ENCODE peak calls at places on chromosomes 6 and 20, in seven cellular contexts. B is upper lobe of left lung, S is HL-60, L is prostate gland, A is Panc1, K is transverse colon, D is stomach. N is an unnamed sample.

GRCh38 chr20:24617757-24618450 is 148.5 kb downstream of the SYNDIG1 start:
- DNase-seq in B (peak), S (no peak), L (no peak), A (no peak), K (no peak), D (no peak), N (no peak)

GRCh38 chr6:56713285-56713684 is 70.6 kb upstream of the DST start:
- DNase-seq in B (no peak), S (no peak), L (no peak), A (peak), K (peak), D (peak), N (no peak)

GRCh38 chr6:36703081-36703606 is 5.5 kb downstream of the RAB44 start:
- DNase-seq in B (no peak), S (no peak), L (no peak), A (no peak), K (no peak), D (no peak), N (no peak)

GRCh38 chr6:21003780-21004541 is 469.7 kb downstream of the CDKAL1 start:
- DNase-seq in B (no peak), S (no peak), L (no peak), A (no peak), K (no peak), D (no peak), N (no peak)

GRCh38 chr6:170129691-170130171 is 161.1 kb downstream of the DLL1 start:
- DNase-seq in B (peak), S (no peak), L (no peak), A (no peak), K (peak), D (peak), N (peak)

GRCh38 chr6:117552618-117553017 is 49.7 kb downstream of the GOPC start:
- DNase-seq in B (no peak), S (no peak), L (no peak), A (no peak), K (no peak), D (no peak), N (no peak)

GRCh38 chr6:48140221-48140620 is 29.2 kb upstream of the PTCHD4 start:
- DNase-seq in B (no peak), S (no peak), L (no peak), A (no peak), K (no peak), D (no peak), N (no peak)

GRCh38 chr6:122673345-122673961 is 63.2 kb downstream of the PKIB start:
- DNase-seq in B (no peak), S (no peak), L (no peak), A (no peak), K (no peak), D (no peak), N (no peak)

GRCh38 chr6:130322673-130323268 is 43.0 kb upstream of the TMEM200A start:
- DNase-seq in B (no peak), S (peak), L (peak), A (peak), K (peak), D (peak), N (no peak)

GRCh38 chr6:22717906-22718305 is 148.5 kb downstream of the HDGFL1 start:
- DNase-seq in B (no peak), S (no peak), L (peak), A (no peak), K (peak), D (peak), N (no peak)

GRCh38 chr6:105072799-105073199 is 107.0 kb downstream of the POPDC3 start:
- DNase-seq in B (no peak), S (no peak), L (no peak), A (no peak), K (no peak), D (no peak), N (no peak)

GRCh38 chr20:62703853-62704228 is 4.8 kb upstream of the NTSR1 start:
- DNase-seq in B (no peak), S (no peak), L (no peak), A (peak), K (no peak), D (no peak), N (no peak)

GRCh38 chr6:132270745-132271414 is 130.4 kb downstream of the MOXD1 start:
- DNase-seq in B (no peak), S (no peak), L (peak), A (no peak), K (no peak), D (peak), N (no peak)

GRCh38 chr6:91713911-91714310 is 1127.0 kb upstream of the MAP3K7 start:
- DNase-seq in B (no peak), S (no peak), L (no peak), A (no peak), K (no peak), D (no peak), N (no peak)

GRCh38 chr6:23956988-23957387 is 169.0 kb upstream of the NRSN1 start:
- DNase-seq in B (no peak), S (no peak), L (no peak), A (no peak), K (no peak), D (no peak), N (no peak)

GRCh38 chr20:33668087-33668790 is 1.5 kb downstream of the ACTL10 start:
- DNase-seq in B (no peak), S (peak), L (no peak), A (no peak), K (no peak), D (peak), N (peak)

GRCh38 chr6:33700391-33701050 is 11.0 kb downstream of the UQCC2 start:
- DNase-seq in B (no peak), S (peak), L (peak), A (peak), K (peak), D (peak), N (no peak)

GRCh38 chr20:688809-689208 is 13.2 kb upstream of the SCRT2 start:
- DNase-seq in B (no peak), S (no peak), L (no peak), A (no peak), K (no peak), D (no peak), N (no peak)

GRCh38 chr6:40543776-40544175 is 43.4 kb downstream of the LRFN2 start:
- DNase-seq in B (no peak), S (no peak), L (no peak), A (no peak), K (no peak), D (no peak), N (no peak)

GRCh38 chr6:64630901-64631300 is 995.3 kb downstream of the PHF3 start:
- DNase-seq in B (no peak), S (no peak), L (no peak), A (no peak), K (no peak), D (no peak), N (no peak)

GRCh38 chr6:6379573-6379972 is 59.1 kb upstream of the F13A1 start:
- DNase-seq in B (no peak), S (no peak), L (no peak), A (no peak), K (no peak), D (no peak), N (no peak)

GRCh38 chr6:101395345-101395744 is 1.8 kb downstream of the GRIK2 start:
- DNase-seq in B (no peak), S (no peak), L (no peak), A (no peak), K (no peak), D (no peak), N (no peak)

GRCh38 chr6:2275207-2275891 is 29.9 kb upstream of the GMDS start:
- DNase-seq in B (no peak), S (no peak), L (no peak), A (no peak), K (no peak), D (no peak), N (no peak)

GRCh38 chr6:134628154-134628553 is 310.2 kb upstream of the SGK1 start:
- DNase-seq in B (no peak), S (no peak), L (no peak), A (no peak), K (no peak), D (no peak), N (no peak)

GRCh38 chr20:9110365-9110764 is 41.5 kb downstream of the PLCB4 start:
- DNase-seq in B (no peak), S (no peak), L (no peak), A (no peak), K (no peak), D (no peak), N (no peak)

GRCh38 chr6:132664309-132665034 is 5.5 kb upstream of the TAAR1 start:
- DNase-seq in B (no peak), S (no peak), L (no peak), A (no peak), K (no peak), D (no peak), N (no peak)

GRCh38 chr20:17372831-17373440 is 146.1 kb downstream of the PCSK2 start:
- DNase-seq in B (no peak), S (no peak), L (no peak), A (no peak), K (no peak), D (no peak), N (no peak)

GRCh38 chr20:15564981-15565380 is 1008.3 kb downstream of the KIF16B start:
- DNase-seq in B (no peak), S (no peak), L (no peak), A (no peak), K (no peak), D (no peak), N (no peak)

GRCh38 chr6:100257661-100258395 is 206.9 kb downstream of the SIM1 start:
- DNase-seq in B (no peak), S (no peak), L (no peak), A (peak), K (no peak), D (no peak), N (no peak)

DNA sequence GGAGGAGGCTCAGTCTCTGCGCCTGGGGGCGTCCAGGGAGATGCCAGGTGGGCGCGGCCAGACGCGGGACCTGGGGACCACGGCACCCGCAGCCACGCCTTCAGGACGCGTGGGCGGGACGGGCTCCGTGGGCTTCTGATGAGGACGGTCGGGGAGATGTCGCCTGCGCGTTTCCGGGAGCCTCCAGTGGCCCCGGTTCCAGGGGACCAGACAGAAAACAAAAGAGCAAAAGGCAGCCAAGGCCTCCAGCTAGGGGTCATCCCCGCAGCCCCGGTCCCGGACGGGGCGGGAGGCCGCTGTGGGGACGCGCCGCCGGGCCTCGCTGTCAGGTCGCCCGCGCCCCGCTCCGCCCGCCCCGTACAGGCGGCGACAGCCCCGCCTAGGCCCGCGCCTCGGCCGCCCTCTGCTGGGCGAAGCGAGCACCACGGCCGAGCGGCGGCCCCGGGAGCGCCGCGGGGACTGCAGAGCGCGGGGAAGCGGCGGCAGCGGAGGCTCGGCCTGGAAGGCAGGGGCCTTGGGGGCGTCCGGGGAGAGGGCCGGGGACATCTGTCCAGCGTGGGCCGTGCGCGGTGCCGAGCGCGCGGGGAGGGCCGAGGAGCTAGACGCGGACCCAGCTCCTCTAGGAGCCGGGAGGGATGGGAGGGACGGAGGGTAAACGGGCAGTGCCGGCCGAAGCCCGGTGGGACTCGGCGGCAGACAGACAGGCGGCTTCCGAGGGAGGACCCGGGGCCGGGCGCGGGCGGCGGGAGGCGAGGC is 48.7 kb downstream of the TMEM242 start:
- DNase-seq in B (peak), S (peak), L (peak), A (no peak), K (peak), D (peak), N (peak)
- TF ChIP-seq POLR2AphosphoS5 in B (no peak), S (no peak), L (no peak), A (no peak), K (no peak), D (peak), N (peak)

GRCh38 chr6:165184192-165184979 is 125.0 kb downstream of the C6orf118 start:
- DNase-seq in B (no peak), S (peak), L (no peak), A (no peak), K (no peak), D (no peak), N (no peak)
- H3K27ac ChIP-seq in B (no peak), S (peak), L (no peak), A (no peak), K (no peak), D (no peak), N (no peak)

GRCh38 chr20:39458452-39458851 is 496.3 kb downstream of the DHX35 start:
- DNase-seq in B (no peak), S (no peak), L (no peak), A (no peak), K (no peak), D (no peak), N (no peak)

GRCh38 chr20:39464238-39464637 is 502.1 kb downstream of the DHX35 start:
- DNase-seq in B (no peak), S (no peak), L (no peak), A (no peak), K (no peak), D (no peak), N (no peak)

GRCh38 chr20:39462436-39462835 is 500.3 kb downstream of the DHX35 start:
- DNase-seq in B (no peak), S (no peak), L (no peak), A (no peak), K (no peak), D (no peak), N (no peak)
- H3K4me3 ChIP-seq in B (no peak), S (no peak), L (no peak), A (no peak), K (no peak), D (no peak), N (no peak)

GRCh38 chr20:47241345-47241781 is 115.1 kb downstream of the ZMYND8 start:
- DNase-seq in B (no peak), S (no peak), L (no peak), A (no peak), K (peak), D (no peak), N (no peak)
- TF ChIP-seq POLR2AphosphoS5 in B (no peak), S (no peak), L (no peak), A (no peak), K (peak), D (peak), N (no peak)

GRCh38 chr6:108874470-108875160 is 26.4 kb downstream of the ARMC2 start:
- DNase-seq in B (no peak), S (peak), L (no peak), A (no peak), K (peak), D (no peak), N (no peak)

GRCh38 chr6:108875161-108875555 is 26.9 kb downstream of the ARMC2 start:
- DNase-seq in B (no peak), S (no peak), L (no peak), A (no peak), K (no peak), D (no peak), N (no peak)

GRCh38 chr6:108878942-108879341 is 30.7 kb downstream of the ARMC2 start:
- DNase-seq in B (no peak), S (no peak), L (no peak), A (no peak), K (no peak), D (no peak), N (no peak)

GRCh38 chr6:108873971-108874370 is 25.7 kb downstream of the ARMC2 start:
- DNase-seq in B (no peak), S (no peak), L (no peak), A (no peak), K (no peak), D (no peak), N (no peak)

DNA sequence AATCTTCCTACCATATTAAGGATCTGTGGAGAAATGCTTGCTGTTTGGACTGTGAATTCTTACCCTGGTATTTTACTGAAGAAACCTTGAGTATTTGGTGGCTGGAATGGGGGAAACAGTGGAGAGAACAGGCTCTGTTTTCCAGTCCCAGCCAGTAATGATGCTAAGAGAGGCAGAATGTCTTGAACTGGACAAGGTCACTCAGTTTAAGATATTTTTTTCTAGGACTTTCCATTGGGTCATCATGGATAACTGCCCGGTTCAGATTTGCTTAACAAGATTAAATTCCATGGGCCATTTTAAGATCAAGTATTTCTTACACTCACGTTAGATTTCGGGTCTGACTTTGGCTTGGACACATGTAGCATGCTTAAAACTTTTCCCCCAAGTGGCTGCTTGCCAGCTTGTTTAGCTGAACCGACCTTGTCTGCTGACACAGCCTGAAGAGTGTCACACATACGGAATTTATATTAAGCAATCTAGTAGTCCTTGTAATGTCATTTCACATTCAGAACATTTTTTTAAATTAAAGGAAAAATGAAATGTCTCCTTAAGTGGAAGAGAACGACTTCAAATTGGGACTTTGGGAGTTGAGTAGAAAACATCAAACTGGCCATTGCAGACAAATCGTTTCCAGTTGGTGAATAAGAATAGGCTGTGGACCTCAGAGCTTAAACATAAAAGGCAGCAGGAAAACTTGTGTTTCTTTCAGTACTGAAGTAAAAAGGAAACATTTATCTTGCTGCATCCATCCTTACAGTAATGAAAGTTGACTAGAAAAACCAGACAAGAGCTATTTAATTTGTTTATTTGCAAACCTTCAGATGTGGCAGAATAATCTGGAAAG is 28.9 kb downstream of the ARMC2 start:
- DNase-seq in B (no peak), S (no peak), L (no peak), A (no peak), K (peak), D (peak), N (no peak)
- H3K27ac ChIP-seq in B (peak), S (no peak), L (no peak), A (no peak), K (peak), D (peak), N (peak)

GRCh38 chr20:53171065-53171464 is 198.9 kb downstream of the TSHZ2 start:
- DNase-seq in B (no peak), S (no peak), L (no peak), A (no peak), K (no peak), D (no peak), N (no peak)
- H3K4me3 ChIP-seq in B (no peak), S (no peak), L (no peak), A (no peak), K (no peak), D (no peak), N (no peak)

GRCh38 chr6:142946924-142947701 is 2.1 kb upstream of the HIVEP2 start:
- DNase-seq in B (peak), S (peak), L (peak), A (no peak), K (peak), D (peak), N (peak)
- TF ChIP-seq POLR2AphosphoS5 in B (peak), S (no peak), L (peak), A (peak), K (peak), D (peak), N (peak)

DNA sequence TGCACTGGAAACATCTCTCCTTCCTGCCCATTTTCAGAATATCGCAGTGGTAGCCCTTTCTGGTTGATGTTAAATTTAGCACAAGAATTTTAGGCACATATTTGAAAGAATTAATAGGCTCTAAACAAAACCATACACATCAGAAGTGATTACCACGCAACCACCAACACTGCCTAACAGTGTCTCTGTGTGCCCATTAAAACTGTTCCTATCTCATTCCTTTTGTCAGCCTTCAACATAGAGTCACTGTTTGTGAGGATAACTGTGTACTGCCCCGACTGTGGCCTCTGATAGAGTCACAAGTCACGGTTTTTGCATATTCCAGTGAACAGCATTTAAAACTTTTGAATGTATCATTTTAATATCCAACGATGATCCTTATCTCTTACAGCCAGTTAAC is 116.8 kb upstream of the TNFAIP3 start:
- DNase-seq in B (no peak), S (no peak), L (no peak), A (no peak), K (no peak), D (no peak), N (no peak)
- H3K27ac ChIP-seq in B (no peak), S (no peak), L (no peak), A (no peak), K (no peak), D (no peak), N (no peak)

GRCh38 chr6:106182455-106182854 is 96.3 kb downstream of the PRDM1 start:
- DNase-seq in B (no peak), S (no peak), L (no peak), A (no peak), K (no peak), D (no peak), N (no peak)

GRCh38 chr6:106177786-106178185 is 91.7 kb downstream of the PRDM1 start:
- DNase-seq in B (no peak), S (no peak), L (no peak), A (no peak), K (no peak), D (no peak), N (no peak)

GRCh38 chr6:106178900-106179299 is 92.8 kb downstream of the PRDM1 start:
- DNase-seq in B (no peak), S (peak), L (no peak), A (no peak), K (no peak), D (no peak), N (no peak)

GRCh38 chr6:106181664-106182418 is 95.7 kb downstream of the PRDM1 start:
- DNase-seq in B (no peak), S (no peak), L (no peak), A (no peak), K (no peak), D (no peak), N (no peak)

DNA sequence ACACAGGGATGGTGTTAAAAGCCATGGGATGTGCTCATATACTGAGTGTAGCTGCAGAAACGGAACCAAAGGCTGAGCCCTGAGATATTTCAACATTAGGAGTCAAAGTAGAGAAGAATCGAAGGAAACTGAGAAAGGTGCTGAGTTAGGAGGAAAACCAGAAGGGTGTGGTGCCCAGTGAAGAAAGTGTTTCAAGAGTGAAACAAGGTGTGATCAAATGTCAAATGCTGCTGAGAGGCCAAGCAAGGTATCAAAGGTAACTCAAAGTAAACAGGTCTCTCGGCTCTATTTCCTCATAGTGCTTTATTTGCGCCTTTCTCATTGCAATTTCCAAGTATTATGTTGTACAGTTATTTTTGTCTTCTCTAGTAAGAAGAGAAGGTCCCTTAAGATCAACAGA is 94.1 kb downstream of the PRDM1 start:
- DNase-seq in B (no peak), S (no peak), L (no peak), A (no peak), K (peak), D (no peak), N (no peak)
- H3K4me3 ChIP-seq in B (no peak), S (no peak), L (no peak), A (no peak), K (no peak), D (no peak), N (no peak)